ENCODE peak calls at places on chromosomes 3 and 15, in eight cellular contexts. One of them, this sample, is unnamed.
A peak's percentile ranks its signal among the peaks of the same experiment; 100 is the strongest.

GRCh38 chr3:172034786-172035685 is 4.3 kb upstream of the FNDC3B start:
- DNase-seq in Peyer's patch: no peak
- DNase-seq in endodermal cell: peak; percentile 71
- DNase-seq in HAP-1: peak; percentile 62
- DNase-seq in dorsolateral prefrontal cortex: no peak
- DNase-seq in IMR-90: peak; percentile 33
- DNase-seq in upper lobe of left lung: no peak
- DNase-seq in transverse colon: no peak
- DNase-seq in this sample: no peak

GRCh38 chr3:188236241-188236640 is 82.3 kb downstream of the LPP start:
- DNase-seq in Peyer's patch: no peak
- DNase-seq in endodermal cell: no peak
- DNase-seq in HAP-1: no peak
- DNase-seq in dorsolateral prefrontal cortex: no peak
- DNase-seq in IMR-90: no peak
- DNase-seq in upper lobe of left lung: no peak
- DNase-seq in transverse colon: no peak
- DNase-seq in this sample: no peak

GRCh38 chr15:76999996-77000395 is 5.1 kb downstream of the PSTPIP1 start:
- DNase-seq in Peyer's patch: peak; percentile 27
- DNase-seq in endodermal cell: no peak
- DNase-seq in HAP-1: no peak
- DNase-seq in dorsolateral prefrontal cortex: no peak
- DNase-seq in IMR-90: no peak
- DNase-seq in upper lobe of left lung: no peak
- DNase-seq in transverse colon: no peak
- DNase-seq in this sample: no peak

GRCh38 chr15:86608461-86608860 is 528.8 kb downstream of the AGBL1 start:
- DNase-seq in Peyer's patch: no peak
- DNase-seq in endodermal cell: no peak
- DNase-seq in HAP-1: no peak
- DNase-seq in dorsolateral prefrontal cortex: no peak
- DNase-seq in IMR-90: no peak
- DNase-seq in upper lobe of left lung: no peak
- DNase-seq in transverse colon: no peak
- DNase-seq in this sample: no peak

GRCh38 chr3:150721285-150722130 is 17.8 kb upstream of the ERICH6 start:
- DNase-seq in Peyer's patch: no peak
- DNase-seq in endodermal cell: no peak
- DNase-seq in HAP-1: peak; percentile 68
- DNase-seq in dorsolateral prefrontal cortex: peak; percentile 23
- DNase-seq in IMR-90: peak; percentile 70
- DNase-seq in upper lobe of left lung: no peak
- DNase-seq in transverse colon: no peak
- DNase-seq in this sample: peak; percentile 77

GRCh38 chr3:69012111-69012835 is 1.2 kb downstream of the EOGT start:
- DNase-seq in Peyer's patch: no peak
- DNase-seq in endodermal cell: peak; percentile 84
- DNase-seq in HAP-1: peak; percentile 9
- DNase-seq in dorsolateral prefrontal cortex: peak; percentile 6
- DNase-seq in IMR-90: peak; percentile 63
- DNase-seq in upper lobe of left lung: peak; percentile 37
- DNase-seq in transverse colon: peak; percentile 19
- DNase-seq in this sample: peak; percentile 65

GRCh38 chr3:123791898-123792297 is 92.2 kb downstream of the MYLK start:
- DNase-seq in Peyer's patch: no peak
- DNase-seq in endodermal cell: no peak
- DNase-seq in HAP-1: no peak
- DNase-seq in dorsolateral prefrontal cortex: no peak
- DNase-seq in IMR-90: peak; percentile 56
- DNase-seq in upper lobe of left lung: no peak
- DNase-seq in transverse colon: no peak
- DNase-seq in this sample: peak; percentile 76

GRCh38 chr15:31477851-31478250 is 151.2 kb downstream of the KLF13 start:
- DNase-seq in Peyer's patch: no peak
- DNase-seq in endodermal cell: peak; percentile 13
- DNase-seq in HAP-1: no peak
- DNase-seq in dorsolateral prefrontal cortex: no peak
- DNase-seq in IMR-90: no peak
- DNase-seq in upper lobe of left lung: peak; percentile 9
- DNase-seq in transverse colon: peak; percentile 5
- DNase-seq in this sample: no peak

GRCh38 chr3:147407107-147407494 is 758 bp upstream of the ZIC4 start:
- DNase-seq in Peyer's patch: no peak
- DNase-seq in endodermal cell: peak; percentile 69
- DNase-seq in HAP-1: no peak
- DNase-seq in dorsolateral prefrontal cortex: peak; percentile 61
- DNase-seq in IMR-90: no peak
- DNase-seq in upper lobe of left lung: no peak
- DNase-seq in transverse colon: no peak
- DNase-seq in this sample: no peak
- H3K4me3 ChIP-seq in Peyer's patch: no peak overlapping the region
- H3K4me3 ChIP-seq in endodermal cell: no peak overlapping the region
- H3K4me3 ChIP-seq in HAP-1: no peak overlapping the region
- H3K4me3 ChIP-seq in dorsolateral prefrontal cortex: peak overlapping the region; percentile 68
- H3K4me3 ChIP-seq in IMR-90: no peak overlapping the region
- H3K4me3 ChIP-seq in upper lobe of left lung: no peak overlapping the region
- H3K4me3 ChIP-seq in transverse colon: no peak overlapping the region
- H3K4me3 ChIP-seq in this sample: no peak overlapping the region

DNA sequence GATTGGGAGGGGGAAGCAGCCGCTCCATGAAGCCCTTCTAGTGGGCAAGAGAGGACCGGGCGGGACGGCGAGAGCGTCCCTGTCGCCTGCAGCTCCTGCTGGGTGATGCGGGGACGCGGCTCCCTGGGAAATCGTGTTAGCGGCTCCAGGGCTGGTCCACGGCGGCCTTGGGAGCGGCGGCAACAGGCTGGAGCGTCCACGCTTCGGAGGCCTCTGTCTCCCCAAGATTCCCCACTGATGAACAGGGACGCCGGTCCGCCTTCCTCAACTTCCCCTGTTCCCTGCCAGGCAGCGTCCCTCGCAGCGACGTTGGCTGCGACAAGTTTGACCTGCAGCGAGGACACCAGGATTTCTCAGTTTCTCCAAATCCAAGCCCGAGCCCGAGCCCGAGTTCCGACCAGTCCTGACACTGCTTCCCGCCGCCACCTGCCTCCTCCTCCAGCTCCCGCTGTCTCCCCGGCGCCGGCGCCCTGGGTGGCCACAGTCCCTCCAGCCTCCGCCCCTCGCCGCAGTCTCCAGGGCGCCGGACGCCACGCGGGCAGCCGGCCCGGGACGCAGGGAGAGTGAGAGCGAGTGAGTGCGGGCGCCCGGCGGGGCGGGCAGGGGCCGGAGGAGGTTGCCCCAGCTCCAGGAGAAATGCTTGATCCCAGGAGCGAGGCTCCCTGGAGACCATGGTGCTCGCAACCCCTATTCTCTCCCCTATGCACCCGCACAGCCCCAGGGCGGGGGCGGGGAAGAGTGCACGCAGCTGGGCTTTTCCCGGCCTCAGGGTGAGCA is 78.1 kb upstream of the RNF7 start:
- DNase-seq in Peyer's patch: peak; percentile 62
- DNase-seq in endodermal cell: peak; percentile 82
- DNase-seq in HAP-1: peak; percentile 44
- DNase-seq in dorsolateral prefrontal cortex: peak; percentile 12
- DNase-seq in IMR-90: peak; percentile 41
- DNase-seq in upper lobe of left lung: peak; percentile 62
- DNase-seq in transverse colon: peak; percentile 49
- DNase-seq in this sample: peak; percentile 18
- H3K4me3 ChIP-seq in Peyer's patch: peak overlapping the region; percentile 12
- H3K4me3 ChIP-seq in endodermal cell: peak overlapping the region; percentile 80
- H3K4me3 ChIP-seq in HAP-1: peak overlapping the region; percentile 34
- H3K4me3 ChIP-seq in dorsolateral prefrontal cortex: peak overlapping the region; percentile 59
- H3K4me3 ChIP-seq in IMR-90: peak overlapping the region; percentile 63
- H3K4me3 ChIP-seq in upper lobe of left lung: peak overlapping the region; percentile 38
- H3K4me3 ChIP-seq in transverse colon: peak overlapping the region; percentile 44
- H3K4me3 ChIP-seq in this sample: peak overlapping the region; percentile 59

DNA sequence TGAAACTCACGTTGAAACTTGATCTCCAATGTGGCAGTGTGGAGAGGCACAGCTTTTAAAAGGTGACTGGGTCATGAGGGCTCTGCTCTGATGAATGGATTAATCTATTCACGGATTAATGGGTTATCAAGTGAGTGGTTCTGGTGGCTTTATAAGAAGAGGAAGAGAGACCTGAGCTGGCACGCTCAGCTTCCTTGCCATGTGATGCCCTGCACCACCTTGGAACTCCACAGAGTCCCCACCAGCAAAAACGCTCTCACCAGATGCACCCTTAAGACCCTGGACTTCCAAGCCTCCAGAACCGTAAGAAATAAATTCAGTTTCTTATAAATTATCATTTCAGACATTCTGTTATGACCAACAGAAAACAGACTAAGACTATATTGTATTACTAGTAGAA is 2.6 kb downstream of the PPP1R2 start:
- DNase-seq in Peyer's patch: no peak
- DNase-seq in endodermal cell: no peak
- DNase-seq in HAP-1: no peak
- DNase-seq in dorsolateral prefrontal cortex: no peak
- DNase-seq in IMR-90: no peak
- DNase-seq in upper lobe of left lung: no peak
- DNase-seq in transverse colon: no peak
- DNase-seq in this sample: no peak
- H3K4me3 ChIP-seq in Peyer's patch: no peak overlapping the region
- H3K4me3 ChIP-seq in endodermal cell: peak overlapping the region; percentile 93
- H3K4me3 ChIP-seq in HAP-1: no peak overlapping the region
- H3K4me3 ChIP-seq in dorsolateral prefrontal cortex: no peak overlapping the region
- H3K4me3 ChIP-seq in IMR-90: no peak overlapping the region
- H3K4me3 ChIP-seq in upper lobe of left lung: no peak overlapping the region
- H3K4me3 ChIP-seq in transverse colon: no peak overlapping the region
- H3K4me3 ChIP-seq in this sample: no peak overlapping the region

GRCh38 chr15:100972975-100973350 is 53.8 kb downstream of the LRRK1 start:
- DNase-seq in Peyer's patch: no peak
- DNase-seq in endodermal cell: peak; percentile 63
- DNase-seq in HAP-1: no peak
- DNase-seq in dorsolateral prefrontal cortex: no peak
- DNase-seq in IMR-90: no peak
- DNase-seq in upper lobe of left lung: no peak
- DNase-seq in transverse colon: no peak
- DNase-seq in this sample: no peak
- H3K4me3 ChIP-seq in Peyer's patch: no peak overlapping the region
- H3K4me3 ChIP-seq in endodermal cell: peak overlapping the region; percentile 67
- H3K4me3 ChIP-seq in HAP-1: no peak overlapping the region
- H3K4me3 ChIP-seq in dorsolateral prefrontal cortex: peak overlapping the region; percentile 47
- H3K4me3 ChIP-seq in IMR-90: no peak overlapping the region
- H3K4me3 ChIP-seq in upper lobe of left lung: peak overlapping the region; percentile 25
- H3K4me3 ChIP-seq in transverse colon: peak overlapping the region; percentile 44
- H3K4me3 ChIP-seq in this sample: no peak overlapping the region

GRCh38 chr3:50622881-50623280 is 5.9 kb downstream of the MAPKAPK3 start:
- DNase-seq in Peyer's patch: no peak
- DNase-seq in endodermal cell: no peak
- DNase-seq in HAP-1: no peak
- DNase-seq in dorsolateral prefrontal cortex: no peak
- DNase-seq in IMR-90: no peak
- DNase-seq in upper lobe of left lung: peak; percentile 61
- DNase-seq in transverse colon: no peak
- DNase-seq in this sample: no peak
- H3K4me3 ChIP-seq in Peyer's patch: no peak overlapping the region
- H3K4me3 ChIP-seq in endodermal cell: no peak overlapping the region
- H3K4me3 ChIP-seq in HAP-1: no peak overlapping the region
- H3K4me3 ChIP-seq in dorsolateral prefrontal cortex: no peak overlapping the region
- H3K4me3 ChIP-seq in IMR-90: no peak overlapping the region
- H3K4me3 ChIP-seq in upper lobe of left lung: no peak overlapping the region
- H3K4me3 ChIP-seq in transverse colon: no peak overlapping the region
- H3K4me3 ChIP-seq in this sample: no peak overlapping the region

GRCh38 chr15:49428392-49429095 is 5.5 kb downstream of the FGF7 start:
- DNase-seq in Peyer's patch: no peak
- DNase-seq in endodermal cell: no peak
- DNase-seq in HAP-1: no peak
- DNase-seq in dorsolateral prefrontal cortex: no peak
- DNase-seq in IMR-90: peak; percentile 64
- DNase-seq in upper lobe of left lung: no peak
- DNase-seq in transverse colon: no peak
- DNase-seq in this sample: peak; percentile 67
- H3K4me3 ChIP-seq in Peyer's patch: no peak overlapping the region
- H3K4me3 ChIP-seq in endodermal cell: no peak overlapping the region
- H3K4me3 ChIP-seq in HAP-1: no peak overlapping the region
- H3K4me3 ChIP-seq in dorsolateral prefrontal cortex: no peak overlapping the region
- H3K4me3 ChIP-seq in IMR-90: peak overlapping the region; percentile 23
- H3K4me3 ChIP-seq in upper lobe of left lung: no peak overlapping the region
- H3K4me3 ChIP-seq in transverse colon: no peak overlapping the region
- H3K4me3 ChIP-seq in this sample: peak overlapping the region; percentile 76

GRCh38 chr3:152474585-152474984 is 205.9 kb downstream of the MBNL1 start:
- DNase-seq in Peyer's patch: no peak
- DNase-seq in endodermal cell: peak; percentile 63
- DNase-seq in HAP-1: peak; percentile 34
- DNase-seq in dorsolateral prefrontal cortex: no peak
- DNase-seq in IMR-90: peak; percentile 84
- DNase-seq in upper lobe of left lung: no peak
- DNase-seq in transverse colon: no peak
- DNase-seq in this sample: peak; percentile 75

GRCh38 chr3:152470095-152470494 is 201.4 kb downstream of the MBNL1 start:
- DNase-seq in Peyer's patch: no peak
- DNase-seq in endodermal cell: no peak
- DNase-seq in HAP-1: no peak
- DNase-seq in dorsolateral prefrontal cortex: no peak
- DNase-seq in IMR-90: no peak
- DNase-seq in upper lobe of left lung: no peak
- DNase-seq in transverse colon: no peak
- DNase-seq in this sample: no peak

GRCh38 chr3:152472606-152472954 is 203.9 kb downstream of the MBNL1 start:
- DNase-seq in Peyer's patch: no peak
- DNase-seq in endodermal cell: no peak
- DNase-seq in HAP-1: no peak
- DNase-seq in dorsolateral prefrontal cortex: no peak
- DNase-seq in IMR-90: no peak
- DNase-seq in upper lobe of left lung: no peak
- DNase-seq in transverse colon: no peak
- DNase-seq in this sample: no peak

GRCh38 chr3:152470893-152471292 is 202.2 kb downstream of the MBNL1 start:
- DNase-seq in Peyer's patch: no peak
- DNase-seq in endodermal cell: no peak
- DNase-seq in HAP-1: peak; percentile 19
- DNase-seq in dorsolateral prefrontal cortex: no peak
- DNase-seq in IMR-90: no peak
- DNase-seq in upper lobe of left lung: no peak
- DNase-seq in transverse colon: no peak
- DNase-seq in this sample: no peak

GRCh38 chr3:152471814-152472605 is 203.3 kb downstream of the MBNL1 start:
- DNase-seq in Peyer's patch: no peak
- DNase-seq in endodermal cell: peak; percentile 76
- DNase-seq in HAP-1: peak; percentile 63
- DNase-seq in dorsolateral prefrontal cortex: peak; percentile 33
- DNase-seq in IMR-90: peak; percentile 54
- DNase-seq in upper lobe of left lung: peak; percentile 55
- DNase-seq in transverse colon: peak; percentile 77
- DNase-seq in this sample: peak; percentile 80
- H3K4me3 ChIP-seq in Peyer's patch: peak overlapping the region; percentile 5
- H3K4me3 ChIP-seq in endodermal cell: no peak overlapping the region
- H3K4me3 ChIP-seq in HAP-1: no peak overlapping the region
- H3K4me3 ChIP-seq in dorsolateral prefrontal cortex: peak overlapping the region; percentile 47
- H3K4me3 ChIP-seq in IMR-90: no peak overlapping the region
- H3K4me3 ChIP-seq in upper lobe of left lung: peak overlapping the region; percentile 9
- H3K4me3 ChIP-seq in transverse colon: no peak overlapping the region
- H3K4me3 ChIP-seq in this sample: peak overlapping the region; percentile 19

GRCh38 chr15:65372787-65373067 is 5.1 kb downstream of the IGDCC3 start:
- DNase-seq in Peyer's patch: no peak
- DNase-seq in endodermal cell: no peak
- DNase-seq in HAP-1: peak; percentile 48
- DNase-seq in dorsolateral prefrontal cortex: no peak
- DNase-seq in IMR-90: no peak
- DNase-seq in upper lobe of left lung: no peak
- DNase-seq in transverse colon: no peak
- DNase-seq in this sample: no peak
- H3K4me3 ChIP-seq in Peyer's patch: no peak overlapping the region
- H3K4me3 ChIP-seq in endodermal cell: no peak overlapping the region
- H3K4me3 ChIP-seq in HAP-1: no peak overlapping the region
- H3K4me3 ChIP-seq in dorsolateral prefrontal cortex: no peak overlapping the region
- H3K4me3 ChIP-seq in IMR-90: no peak overlapping the region
- H3K4me3 ChIP-seq in upper lobe of left lung: no peak overlapping the region
- H3K4me3 ChIP-seq in transverse colon: no peak overlapping the region
- H3K4me3 ChIP-seq in this sample: no peak overlapping the region